ENCODE peak calls at places on chromosomes 4 and X, in seven cellular contexts. I, O, D, P, M, V and G are unnamed samples.

GRCh38 chrX:2823795-2824386 is 4.8 kb upstream of the GYG2 start:
- DNase-seq in I (no peak), O (no peak), D (no peak), P (no peak), M (peak), V (no peak), G (no peak)

GRCh38 chr4:1399508-1400190 is 6.6 kb downstream of the NKX1-1 start:
- DNase-seq in I (no peak), O (no peak), D (no peak), P (peak), M (no peak), V (no peak), G (no peak)

GRCh38 chr4:88759039-88759631 is 61.5 kb upstream of the NAP1L5 start:
- DNase-seq in I (no peak), O (no peak), D (no peak), P (no peak), M (no peak), V (no peak), G (no peak)

GRCh38 chr4:112075129-112075753 is 70.0 kb upstream of the FAM241A start:
- DNase-seq in I (peak), O (no peak), D (peak), P (peak), M (no peak), V (peak), G (no peak)

GRCh38 chr4:161454860-161455259 is 708.9 kb downstream of the FSTL5 start:
- DNase-seq in I (no peak), O (no peak), D (no peak), P (no peak), M (no peak), V (no peak), G (no peak)

GRCh38 chr4:15958562-15958961 is 4.4 kb downstream of the FGFBP2 start:
- DNase-seq in I (no peak), O (no peak), D (no peak), P (no peak), M (no peak), V (no peak), G (no peak)

GRCh38 chrX:39975094-39975865 is 122.5 kb downstream of the BCOR start:
- DNase-seq in I (no peak), O (no peak), D (no peak), P (no peak), M (no peak), V (no peak), G (no peak)

GRCh38 chr4:38804654-38805295 is at the start of gene TLR1:
- DNase-seq in I (peak), O (no peak), D (no peak), P (peak), M (no peak), V (peak), G (no peak)

GRCh38 chr4:7261174-7261573 is 68.8 kb downstream of the SORCS2 start:
- DNase-seq in I (no peak), O (no peak), D (no peak), P (no peak), M (no peak), V (no peak), G (no peak)

GRCh38 chr4:37765741-37766140 is 60.7 kb upstream of the PGM2 start:
- DNase-seq in I (peak), O (no peak), D (no peak), P (no peak), M (no peak), V (no peak), G (no peak)

GRCh38 chr4:45438047-45438446 is 685.8 kb downstream of the GABRG1 start:
- DNase-seq in I (no peak), O (no peak), D (no peak), P (no peak), M (no peak), V (no peak), G (no peak)

GRCh38 chrX:75746891-75747639 is 38.0 kb downstream of the MAGEE2 start:
- DNase-seq in I (peak), O (no peak), D (peak), P (peak), M (peak), V (peak), G (no peak)

GRCh38 chrX:15447985-15448639 is 45.0 kb downstream of the PIR start:
- DNase-seq in I (no peak), O (no peak), D (no peak), P (no peak), M (no peak), V (no peak), G (no peak)

GRCh38 chr4:77010841-77011354 is 61.3 kb downstream of the SEPTIN11 start:
- DNase-seq in I (no peak), O (no peak), D (no peak), P (no peak), M (no peak), V (no peak), G (no peak)

GRCh38 chr4:108690738-108691137 is 40.3 kb downstream of the OSTC start:
- DNase-seq in I (no peak), O (no peak), D (no peak), P (no peak), M (no peak), V (no peak), G (no peak)

GRCh38 chr4:148273501-148273986 is 168.7 kb downstream of the NR3C2 start:
- DNase-seq in I (no peak), O (no peak), D (no peak), P (no peak), M (no peak), V (no peak), G (no peak)

GRCh38 chrX:42755820-42756219 is 22.1 kb downstream of the PPP1R2C start:
- DNase-seq in I (no peak), O (no peak), D (no peak), P (no peak), M (no peak), V (no peak), G (no peak)

GRCh38 chr4:57465321-57466056 is 355.3 kb upstream of the IGFBP7 start:
- DNase-seq in I (no peak), O (no peak), D (no peak), P (no peak), M (no peak), V (no peak), G (no peak)

GRCh38 chr4:123018391-123018755 is 96.0 kb upstream of the NUDT6 start:
- DNase-seq in I (no peak), O (no peak), D (no peak), P (no peak), M (no peak), V (no peak), G (no peak)

GRCh38 chrX:30270639-30271038 is 23.7 kb downstream of the MAGEB1 start:
- DNase-seq in I (peak), O (no peak), D (no peak), P (no peak), M (no peak), V (no peak), G (no peak)

GRCh38 chrX:152070186-152070585 is 68.2 kb downstream of the MAGEA10 start:
- DNase-seq in I (no peak), O (no peak), D (no peak), P (no peak), M (no peak), V (no peak), G (no peak)

GRCh38 chr4:163866728-163867313 is 372.3 kb downstream of the TMA16 start:
- DNase-seq in I (no peak), O (no peak), D (peak), P (no peak), M (no peak), V (no peak), G (no peak)

GRCh38 chr4:139750099-139750498 is 84.5 kb downstream of the MGST2 start:
- DNase-seq in I (no peak), O (no peak), D (no peak), P (no peak), M (no peak), V (no peak), G (no peak)

GRCh38 chr4:36230523-36230922 is 13.8 kb downstream of the ARAP2 start:
- DNase-seq in I (no peak), O (no peak), D (no peak), P (no peak), M (no peak), V (no peak), G (no peak)

GRCh38 chr4:31370866-31371465 is 650.8 kb downstream of the PCDH7 start:
- DNase-seq in I (peak), O (no peak), D (no peak), P (peak), M (no peak), V (no peak), G (no peak)

GRCh38 chr4:107470173-107470572 is 249.9 kb downstream of the PAPSS1 start:
- DNase-seq in I (no peak), O (no peak), D (no peak), P (no peak), M (no peak), V (no peak), G (no peak)

GRCh38 chrX:107025538-107025937 is 25.5 kb upstream of the MORC4 start:
- DNase-seq in I (no peak), O (no peak), D (no peak), P (peak), M (no peak), V (no peak), G (no peak)

GRCh38 chr4:68736813-68737212 is 66.4 kb upstream of the UGT2B15 start:
- DNase-seq in I (no peak), O (no peak), D (no peak), P (no peak), M (no peak), V (no peak), G (no peak)

GRCh38 chr4:101347267-101347556 is at the start of gene PPP3CA:
- DNase-seq in I (no peak), O (no peak), D (no peak), P (no peak), M (no peak), V (no peak), G (no peak)